ENCODE peak calls at places on chromosomes 7 and 10, in six cellular contexts. A, U, W, D, Y and S are unnamed samples.

GRCh38 chr10:97140887-97141745 is 44.6 kb downstream of the SLIT1 start:
- DNase-seq in A (no peak), U (no peak), W (no peak), D (no peak), Y (no peak), S (no peak)

GRCh38 chr10:98030093-98030821 is at the start of gene CRTAC1:
- DNase-seq in A (no peak), U (peak), W (peak), D (peak), Y (peak), S (no peak)

GRCh38 chr10:63866075-63866746 is 345.0 kb downstream of the REEP3 start:
- DNase-seq in A (peak), U (peak), W (peak), D (peak), Y (peak), S (peak)

GRCh38 chr10:21747809-21748208 is 213.8 kb downstream of the MLLT10 start:
- DNase-seq in A (no peak), U (no peak), W (no peak), D (no peak), Y (no peak), S (no peak)

GRCh38 chr7:158734861-158735260 is 30.3 kb upstream of the NCAPG2 start:
- DNase-seq in A (no peak), U (no peak), W (no peak), D (no peak), Y (no peak), S (no peak)

GRCh38 chr7:141452911-141453310 is 98.3 kb upstream of the AGK start:
- DNase-seq in A (no peak), U (no peak), W (no peak), D (no peak), Y (no peak), S (no peak)

GRCh38 chr10:75971402-75972211 is 540.2 kb downstream of the LRMDA start:
- DNase-seq in A (no peak), U (peak), W (no peak), D (no peak), Y (no peak), S (no peak)

GRCh38 chr10:116014859-116015258 is 258.1 kb downstream of the GFRA1 start:
- DNase-seq in A (no peak), U (peak), W (no peak), D (no peak), Y (no peak), S (no peak)

GRCh38 chr10:50585921-50586739 is 37.6 kb downstream of the SGMS1 start:
- DNase-seq in A (no peak), U (no peak), W (no peak), D (peak), Y (no peak), S (no peak)

GRCh38 chr7:74466196-74466813 is 12.6 kb downstream of the GTF2IRD1 start:
- DNase-seq in A (peak), U (no peak), W (peak), D (no peak), Y (peak), S (no peak)

GRCh38 chr7:157011333-157012112 is 1.1 kb upstream of the MNX1 start:
- DNase-seq in A (no peak), U (no peak), W (no peak), D (no peak), Y (peak), S (no peak)

GRCh38 chr7:94655884-94656657 is at the start of gene SGCE:
- DNase-seq in A (peak), U (peak), W (peak), D (peak), Y (peak), S (peak)

GRCh38 chr10:114384181-114384580 is 20.1 kb downstream of the AFAP1L2 start:
- DNase-seq in A (no peak), U (no peak), W (no peak), D (no peak), Y (no peak), S (no peak)

GRCh38 chr7:129848436-129848835 is 104.3 kb downstream of the UBE2H start:
- DNase-seq in A (no peak), U (no peak), W (no peak), D (no peak), Y (no peak), S (no peak)

GRCh38 chr10:12699258-12699700 is 302.2 kb downstream of the CCDC3 start:
- DNase-seq in A (no peak), U (no peak), W (no peak), D (peak), Y (peak), S (no peak)

GRCh38 chr10:105398202-105398601 is 757.1 kb downstream of the SORCS3 start:
- DNase-seq in A (no peak), U (no peak), W (no peak), D (no peak), Y (no peak), S (no peak)

GRCh38 chr10:92849234-92849525 is 860 bp downstream of the EXOC6 start:
- DNase-seq in A (no peak), U (no peak), W (no peak), D (no peak), Y (no peak), S (no peak)

DNA sequence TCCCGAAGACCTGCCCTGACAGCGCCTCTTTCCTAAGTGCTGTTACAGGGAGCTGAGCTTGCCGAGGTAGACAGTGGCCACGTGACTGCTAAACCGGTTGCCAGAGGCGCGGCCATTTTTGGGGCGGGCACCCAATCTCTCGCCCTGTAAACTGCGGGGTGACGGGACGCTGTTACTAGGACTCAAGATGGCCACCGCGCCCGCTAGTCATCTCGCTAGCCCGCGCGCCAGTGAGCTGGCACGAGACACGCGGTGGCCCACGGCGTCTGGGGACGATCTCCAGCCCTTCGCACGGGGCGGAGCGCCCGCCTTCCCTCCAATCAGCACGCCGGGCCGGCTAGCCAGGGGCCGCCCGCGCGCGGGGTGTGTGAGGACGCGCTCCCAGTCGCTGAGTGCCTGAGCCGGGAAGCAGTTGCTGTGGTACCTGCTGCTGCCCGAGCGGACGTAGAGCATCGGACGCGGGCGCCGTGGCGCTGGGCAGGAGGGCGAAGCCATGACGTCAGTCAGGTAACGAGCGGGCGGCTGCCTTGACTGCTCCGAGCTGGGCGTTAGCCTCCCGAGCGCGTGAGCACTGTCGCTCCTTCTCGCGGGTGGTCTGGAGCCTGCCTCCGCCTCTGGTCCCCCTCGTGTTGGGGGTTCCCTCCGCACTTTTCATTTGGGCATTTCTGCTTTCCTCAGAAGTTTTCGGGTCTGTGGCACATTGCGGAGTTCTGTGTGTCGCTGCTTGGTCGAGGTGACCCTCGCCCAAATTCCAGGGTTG is 25.5 kb downstream of the ADK start:
- DNase-seq in A (peak), U (peak), W (peak), D (peak), Y (peak), S (peak)
- TF ChIP-seq POLR2A in A (peak), U (peak), W (peak), D (peak), Y (peak), S (peak)

GRCh38 chr10:89645742-89646172 is 715 bp upstream of the PANK1 start:
- DNase-seq in A (no peak), U (no peak), W (peak), D (no peak), Y (no peak), S (peak)

GRCh38 chr10:89643431-89643811 is 1.6 kb downstream of the PANK1 start:
- DNase-seq in A (no peak), U (no peak), W (no peak), D (no peak), Y (no peak), S (no peak)

GRCh38 chr10:89644967-89645741 is at the start of gene PANK1:
- DNase-seq in A (peak), U (peak), W (peak), D (peak), Y (peak), S (peak)

GRCh38 chr10:89644691-89644966 is 413 bp downstream of the PANK1 start:
- DNase-seq in A (no peak), U (no peak), W (peak), D (no peak), Y (no peak), S (no peak)

GRCh38 chr10:89643812-89644690 is 991 bp downstream of the PANK1 start:
- DNase-seq in A (peak), U (peak), W (peak), D (peak), Y (peak), S (peak)
- TF ChIP-seq POLR2A in A (peak), U (peak), W (peak), D (peak), Y (peak), S (peak)

DNA sequence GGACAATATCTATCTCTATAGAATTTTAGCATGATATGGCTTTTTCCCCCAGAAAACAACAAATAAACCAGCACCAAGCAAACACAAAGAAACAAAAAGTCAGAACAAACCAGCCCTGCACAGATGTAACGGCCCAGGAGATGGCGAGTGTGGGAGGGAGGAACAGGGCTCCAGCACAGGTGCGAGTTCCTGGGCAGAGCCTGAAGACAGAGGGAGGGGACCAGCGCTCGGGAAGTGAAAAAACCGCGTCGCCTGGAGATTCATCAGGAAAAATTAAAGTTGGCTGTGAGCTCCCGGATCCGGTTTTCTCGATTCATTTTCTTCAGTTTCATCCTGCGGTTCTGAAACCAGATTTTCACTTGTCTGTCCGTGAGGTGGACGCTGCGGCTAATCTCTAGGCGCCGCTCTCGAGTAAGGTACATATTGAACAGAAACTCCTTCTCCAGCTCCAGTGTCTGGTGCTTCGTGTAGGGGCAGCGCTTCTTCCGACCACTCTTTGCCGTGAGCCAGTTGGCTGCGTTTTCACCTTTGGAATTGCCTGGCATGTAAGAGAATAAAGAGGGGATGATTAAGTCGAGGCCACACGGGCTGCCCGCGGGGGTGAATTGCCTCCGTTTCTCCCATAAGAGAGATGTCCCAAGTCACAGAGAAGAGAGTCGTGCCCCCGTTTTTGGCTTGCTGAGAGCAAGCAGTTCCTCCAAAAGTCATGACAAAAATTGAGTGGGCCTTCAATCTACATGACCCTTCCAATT is 2.3 kb downstream of the HOXA10 start:
- DNase-seq in A (peak), U (peak), W (no peak), D (no peak), Y (peak), S (no peak)
- TF ChIP-seq POLR2A in A (no peak), U (no peak), W (no peak), D (no peak), Y (no peak), S (no peak)

GRCh38 chr10:119652361-119652760 is 1.2 kb downstream of the BAG3 start:
- DNase-seq in A (no peak), U (no peak), W (peak), D (peak), Y (no peak), S (peak)

GRCh38 chr10:119651514-119652327 is 541 bp downstream of the BAG3 start:
- DNase-seq in A (peak), U (no peak), W (peak), D (no peak), Y (peak), S (peak)

GRCh38 chr10:119653209-119653608 is 2.0 kb downstream of the BAG3 start:
- DNase-seq in A (no peak), U (no peak), W (no peak), D (no peak), Y (no peak), S (no peak)

GRCh38 chr10:119650062-119650461 is 1.1 kb upstream of the BAG3 start:
- DNase-seq in A (no peak), U (no peak), W (no peak), D (no peak), Y (no peak), S (no peak)

GRCh38 chr10:119650692-119651513 is at the start of gene BAG3:
- DNase-seq in A (peak), U (peak), W (peak), D (peak), Y (peak), S (peak)
- TF ChIP-seq POLR2A in A (peak), U (no peak), W (no peak), D (peak), Y (peak), S (peak)

DNA sequence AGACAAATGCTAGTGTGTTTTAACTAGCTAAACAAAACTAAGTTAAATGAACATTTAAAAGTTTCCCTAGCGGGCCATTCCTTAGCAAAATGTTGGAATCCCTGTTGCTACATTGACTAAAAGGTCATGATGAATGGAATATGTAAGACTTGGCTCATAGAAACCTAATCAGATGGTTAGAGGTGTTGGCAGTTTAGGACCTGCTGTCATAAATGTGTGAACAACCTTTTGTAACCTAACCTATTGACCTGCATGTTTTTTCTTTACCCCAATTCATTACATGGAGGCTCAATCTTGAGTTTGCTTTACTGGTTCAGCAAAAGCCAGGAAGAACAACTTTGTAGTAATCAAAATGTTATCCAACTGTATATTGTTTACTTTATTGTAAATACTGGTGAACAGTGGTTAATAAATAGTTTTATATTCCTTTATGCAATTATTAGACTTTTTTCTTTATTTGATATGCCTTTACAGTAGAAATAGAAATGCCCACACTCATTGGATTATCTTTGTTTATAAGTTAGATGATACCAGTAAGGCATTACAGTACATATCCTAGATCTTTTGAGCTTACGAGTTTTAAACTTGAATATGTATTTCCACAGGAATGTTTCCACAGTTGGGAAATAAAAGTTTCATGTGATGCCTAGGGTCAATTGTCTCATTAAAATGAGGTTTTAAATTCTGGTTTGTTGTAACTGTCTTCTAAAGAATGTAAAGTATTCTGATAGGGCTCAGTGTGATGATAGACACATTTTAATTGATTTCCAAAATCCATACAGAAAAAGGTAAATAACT is 11.6 kb downstream of the CBX3 start:
- DNase-seq in A (no peak), U (no peak), W (no peak), D (no peak), Y (no peak), S (peak)
- TF ChIP-seq POLR2A in A (no peak), U (no peak), W (no peak), D (no peak), Y (no peak), S (peak)

GRCh38 chr10:500876-501275 is 188.6 kb downstream of the DIP2C start:
- DNase-seq in A (no peak), U (no peak), W (no peak), D (no peak), Y (no peak), S (no peak)
- TF ChIP-seq POLR2A in A (no peak), U (no peak), W (no peak), D (no peak), Y (no peak), S (no peak)

DNA sequence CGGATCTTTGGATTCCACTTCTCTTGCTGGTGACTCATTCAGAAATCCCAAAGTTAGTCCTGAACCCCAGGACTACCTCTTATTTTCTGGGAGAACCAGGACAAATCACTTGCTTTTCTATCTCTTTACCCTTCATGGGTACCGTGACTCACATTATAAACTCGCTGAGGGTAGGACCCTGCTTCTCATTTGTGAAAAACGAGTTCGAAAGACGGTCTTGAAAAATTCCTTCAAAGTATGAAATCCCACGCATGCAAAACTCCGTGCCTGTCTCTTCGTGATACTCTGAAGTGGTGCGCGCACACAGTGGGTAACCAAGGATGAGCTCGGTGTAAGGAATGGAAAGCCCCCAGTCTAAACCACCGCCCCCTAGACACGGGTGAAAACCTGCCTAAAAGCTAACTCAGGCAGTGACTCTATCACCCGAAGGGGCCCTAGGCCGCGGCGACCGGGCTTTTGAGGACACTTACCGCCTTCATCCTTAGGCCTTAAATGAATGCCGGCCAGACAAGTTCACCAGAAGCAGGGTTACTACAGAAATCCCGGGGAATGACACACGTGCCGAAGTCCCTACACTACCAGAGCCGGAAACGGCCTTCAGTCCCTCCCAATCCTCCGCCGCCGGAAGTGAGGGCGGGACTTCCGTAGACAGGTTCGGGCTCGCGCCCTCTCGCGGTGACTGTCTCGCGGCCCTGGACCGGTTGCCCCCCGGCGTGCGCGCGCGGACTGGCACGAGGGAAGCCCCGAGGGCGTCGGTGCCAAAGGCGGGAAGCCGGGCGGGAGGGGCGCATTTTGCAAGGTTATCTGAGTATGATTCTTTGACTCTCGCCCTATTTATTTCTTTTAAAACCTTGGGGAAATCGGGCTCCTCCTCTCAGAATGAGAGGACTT is at the start of gene NOC3L:
- DNase-seq in A (peak), U (peak), W (peak), D (peak), Y (peak), S (peak)
- TF ChIP-seq POLR2A in A (no peak), U (no peak), W (no peak), D (peak), Y (peak), S (peak)

GRCh38 chr10:96089670-96090462 is 40.2 kb upstream of the ZNF518A start:
- DNase-seq in A (peak), U (peak), W (peak), D (peak), Y (peak), S (peak)
- TF ChIP-seq POLR2A in A (peak), U (no peak), W (no peak), D (peak), Y (peak), S (peak)